ENCODE peak calls at places on chromosome X, in nine cellular contexts. H, F, A, X, W, B, C, E and P are unnamed samples.

GRCh38 chrX:152992120-152992519 is 1.8 kb downstream of the PNMA5 start:
- DNase-seq in H (no peak), F (peak; percentile 7), A (no peak), X (no peak), W (no peak), B (no peak), C (no peak), E (no peak), P (no peak)

GRCh38 chrX:71542411-71542810 is 9.5 kb downstream of the OGT start:
- DNase-seq in H (peak; percentile 77), F (no peak), A (no peak), X (peak; percentile 47), W (no peak), B (no peak), C (no peak), E (no peak), P (no peak)

GRCh38 chrX:105117621-105118020 is 102.9 kb downstream of the TEX13A start:
- DNase-seq in H (peak; percentile 24), F (no peak), A (no peak), X (peak; percentile 55), W (no peak), B (no peak), C (no peak), E (no peak), P (no peak)

GRCh38 chrX:3120426-3120825 is 79.2 kb downstream of the ARSF start:
- DNase-seq in H (no peak), F (no peak), A (no peak), X (no peak), W (no peak), B (no peak), C (no peak), E (no peak), P (no peak)

GRCh38 chrX:153727108-153727931 is 2.7 kb downstream of the ABCD1 start:
- DNase-seq in H (peak; percentile 31), F (peak; percentile 70), A (peak; percentile 75), X (no peak), W (no peak), B (no peak), C (no peak), E (peak; percentile 17), P (no peak)

GRCh38 chrX:138710866-138711331 is 618 bp downstream of the FGF13 start:
- DNase-seq in H (no peak), F (no peak), A (no peak), X (no peak), W (no peak), B (peak; percentile 56), C (no peak), E (no peak), P (no peak)

GRCh38 chrX:55663584-55663983 is 40.4 kb downstream of the FOXR2 start:
- DNase-seq in H (no peak), F (no peak), A (no peak), X (no peak), W (no peak), B (no peak), C (no peak), E (no peak), P (no peak)

GRCh38 chrX:1462596-1463251 is 10.0 kb upstream of the ASMTL start:
- DNase-seq in H (peak; percentile 49), F (no peak), A (peak; percentile 6), X (no peak), W (peak; percentile 60), B (no peak), C (peak; percentile 90), E (no peak), P (no peak)

GRCh38 chrX:102345916-102346315 is 93.9 kb downstream of the NXF2B start:
- DNase-seq in H (peak; percentile 75), F (no peak), A (peak; percentile 43), X (peak; percentile 18), W (peak; percentile 30), B (peak; percentile 78), C (peak; percentile 47), E (no peak), P (no peak)

GRCh38 chrX:79270401-79270800 is 96.7 kb downstream of the ITM2A start:
- DNase-seq in H (no peak), F (no peak), A (no peak), X (no peak), W (peak; percentile 62), B (peak; percentile 33), C (peak; percentile 71), E (no peak), P (peak; percentile 88)

GRCh38 chrX:9663216-9663615 is 102.4 kb downstream of the GPR143 start:
- DNase-seq in H (no peak), F (no peak), A (no peak), X (no peak), W (no peak), B (no peak), C (no peak), E (no peak), P (no peak)

GRCh38 chrX:155028749-155029360 is 2.2 kb downstream of the FUNDC2 start:
- DNase-seq in H (peak; percentile 18), F (no peak), A (no peak), X (peak; percentile 39), W (no peak), B (no peak), C (no peak), E (no peak), P (no peak)

GRCh38 chrX:107677501-107677901 is 49.2 kb downstream of the PRPS1 start:
- DNase-seq in H (peak; percentile 44), F (no peak), A (no peak), X (peak; percentile 56), W (no peak), B (no peak), C (no peak), E (no peak), P (no peak)

GRCh38 chrX:27254663-27255062 is 208.5 kb downstream of the PPP4R3C start:
- DNase-seq in H (no peak), F (no peak), A (no peak), X (no peak), W (no peak), B (no peak), C (no peak), E (no peak), P (no peak)

GRCh38 chrX:113058634-113059033 is 218.0 kb upstream of the AMOT start:
- DNase-seq in H (peak; percentile 29), F (no peak), A (no peak), X (no peak), W (no peak), B (no peak), C (no peak), E (no peak), P (no peak)

GRCh38 chrX:16552546-16552945 is 97.4 kb upstream of the S100G start:
- DNase-seq in H (peak; percentile 10), F (no peak), A (no peak), X (peak; percentile 89), W (no peak), B (no peak), C (no peak), E (no peak), P (no peak)

GRCh38 chrX:139890991-139891700 is 41.7 kb downstream of the ATP11C start:
- DNase-seq in H (peak; percentile 43), F (no peak), A (no peak), X (peak; percentile 73), W (no peak), B (no peak), C (no peak), E (no peak), P (no peak)

GRCh38 chrX:119755981-119756533 is 2.3 kb upstream of the SOWAHD start:
- DNase-seq in H (no peak), F (no peak), A (no peak), X (no peak), W (peak; percentile 36), B (no peak), C (peak; percentile 71), E (no peak), P (peak; percentile 80)

GRCh38 chrX:17397074-17397473 is 22.1 kb downstream of the NHS start:
- DNase-seq in H (peak; percentile 31), F (no peak), A (no peak), X (peak; percentile 73), W (no peak), B (no peak), C (no peak), E (no peak), P (no peak)

GRCh38 chrX:19564606-19565005 is 49.3 kb upstream of the MAP3K15 start:
- DNase-seq in H (no peak), F (no peak), A (no peak), X (no peak), W (no peak), B (no peak), C (no peak), E (no peak), P (no peak)

GRCh38 chrX:50769389-50770063 is 44.5 kb downstream of the SHROOM4 start:
- DNase-seq in H (no peak), F (no peak), A (peak; percentile 59), X (peak; percentile 51), W (no peak), B (no peak), C (no peak), E (no peak), P (no peak)

GRCh38 chrX:145631461-145631951 is 186.1 kb upstream of the SLITRK2 start:
- DNase-seq in H (no peak), F (no peak), A (no peak), X (no peak), W (no peak), B (no peak), C (no peak), E (no peak), P (no peak)

GRCh38 chrX:29662759-29663503 is 552.4 kb upstream of the MAGEB2 start:
- DNase-seq in H (peak; percentile 69), F (no peak), A (no peak), X (peak; percentile 97), W (no peak), B (no peak), C (no peak), E (no peak), P (no peak)

GRCh38 chrX:15914486-15914885 is 59.9 kb upstream of the AP1S2 start:
- DNase-seq in H (no peak), F (no peak), A (no peak), X (no peak), W (no peak), B (no peak), C (no peak), E (no peak), P (no peak)

GRCh38 chrX:103157511-103158316 is 57.2 kb upstream of the BEX4 start:
- DNase-seq in H (peak; percentile 68), F (peak; percentile 18), A (no peak), X (peak; percentile 22), W (no peak), B (peak; percentile 21), C (no peak), E (peak; percentile 5), P (peak; percentile 18)

GRCh38 chrX:110561036-110561435 is 202.4 kb downstream of the RTL9 start:
- DNase-seq in H (no peak), F (no peak), A (no peak), X (no peak), W (no peak), B (no peak), C (no peak), E (no peak), P (no peak)

GRCh38 chrX:144040793-144041192 is 156.9 kb downstream of the UBE2NL start:
- DNase-seq in H (no peak), F (no peak), A (no peak), X (no peak), W (no peak), B (no peak), C (no peak), E (no peak), P (no peak)

GRCh38 chrX:146481735-146482134 is 327.8 kb upstream of the CXorf51B start:
- DNase-seq in H (no peak), F (no peak), A (no peak), X (no peak), W (no peak), B (no peak), C (no peak), E (no peak), P (no peak)

GRCh38 chrX:33190016-33190415 is 21.3 kb downstream of the DMD start:
- DNase-seq in H (no peak), F (no peak), A (no peak), X (no peak), W (no peak), B (no peak), C (no peak), E (no peak), P (no peak)

GRCh38 chrX:47482065-47482511 is 934 bp downstream of the ZNF41 start:
- DNase-seq in H (peak; percentile 1), F (no peak), A (no peak), X (no peak), W (no peak), B (no peak), C (peak; percentile 0), E (no peak), P (no peak)

GRCh38 chrX:47063179-47063578 is 15.1 kb upstream of the RGN start:
- DNase-seq in H (no peak), F (no peak), A (no peak), X (no peak), W (no peak), B (no peak), C (no peak), E (no peak), P (no peak)